ENCODE peak calls at places on chromosomes 3 and 15, in four cellular contexts. One of them, this sample, is unnamed.

GRCh38 chr15:101521563-101521962 is 32.1 kb upstream of the PCSK6 start:
- DNase-seq in H1: no peak
- DNase-seq in HepG2: no peak
- DNase-seq in GM12891: no peak
- DNase-seq in this sample: no peak

GRCh38 chr15:101012326-101013040 is 93.3 kb downstream of the LRRK1 start:
- DNase-seq in H1: peak
- DNase-seq in GM12891: no peak
- DNase-seq in HepG2: no peak
- DNase-seq in this sample: no peak

GRCh38 chr3:139267300-139268246 is 76.2 kb upstream of the MRPS22 start:
- DNase-seq in H1: peak
- DNase-seq in HepG2: peak
- DNase-seq in GM12891: no peak
- DNase-seq in this sample: no peak

GRCh38 chr3:140166908-140167599 is 232.1 kb downstream of the CLSTN2 start:
- DNase-seq in H1: no peak
- DNase-seq in GM12891: no peak
- DNase-seq in HepG2: no peak
- DNase-seq in this sample: no peak

GRCh38 chr3:27353221-27353620 is 16.0 kb downstream of the NEK10 start:
- DNase-seq in HepG2: no peak
- DNase-seq in GM12891: no peak
- DNase-seq in H1: no peak
- DNase-seq in this sample: no peak

GRCh38 chr3:125024817-125025216 is 31.0 kb downstream of the HEG1 start:
- DNase-seq in GM12891: no peak
- DNase-seq in HepG2: no peak
- DNase-seq in H1: no peak
- DNase-seq in this sample: no peak

GRCh38 chr15:83030021-83030420 is 18.6 kb upstream of the C15orf40 start:
- DNase-seq in H1: no peak
- DNase-seq in HepG2: no peak
- DNase-seq in GM12891: no peak
- DNase-seq in this sample: no peak

GRCh38 chr3:189222927-189223706 is 51.3 kb downstream of the TPRG1 start:
- DNase-seq in GM12891: no peak
- DNase-seq in HepG2: no peak
- DNase-seq in H1: no peak
- DNase-seq in this sample: no peak

GRCh38 chr15:65792130-65792987 is at the start of gene DENND4A:
- DNase-seq in HepG2: peak
- DNase-seq in GM12891: peak
- DNase-seq in H1: peak
- DNase-seq in this sample: peak

GRCh38 chr3:72177075-72178050 is 392.4 kb upstream of the PROK2 start:
- DNase-seq in H1: no peak
- DNase-seq in HepG2: no peak
- DNase-seq in GM12891: peak
- DNase-seq in this sample: peak

GRCh38 chr3:53227993-53228885 is 27.6 kb downstream of the TKT start:
- DNase-seq in GM12891: no peak
- DNase-seq in H1: no peak
- DNase-seq in HepG2: no peak
- DNase-seq in this sample: peak
- TF ChIP-seq POLR2A in GM12891: no peak
- TF ChIP-seq POLR2A in H1: peak
- TF ChIP-seq POLR2A in HepG2: peak
- TF ChIP-seq POLR2A in this sample: no peak

DNA sequence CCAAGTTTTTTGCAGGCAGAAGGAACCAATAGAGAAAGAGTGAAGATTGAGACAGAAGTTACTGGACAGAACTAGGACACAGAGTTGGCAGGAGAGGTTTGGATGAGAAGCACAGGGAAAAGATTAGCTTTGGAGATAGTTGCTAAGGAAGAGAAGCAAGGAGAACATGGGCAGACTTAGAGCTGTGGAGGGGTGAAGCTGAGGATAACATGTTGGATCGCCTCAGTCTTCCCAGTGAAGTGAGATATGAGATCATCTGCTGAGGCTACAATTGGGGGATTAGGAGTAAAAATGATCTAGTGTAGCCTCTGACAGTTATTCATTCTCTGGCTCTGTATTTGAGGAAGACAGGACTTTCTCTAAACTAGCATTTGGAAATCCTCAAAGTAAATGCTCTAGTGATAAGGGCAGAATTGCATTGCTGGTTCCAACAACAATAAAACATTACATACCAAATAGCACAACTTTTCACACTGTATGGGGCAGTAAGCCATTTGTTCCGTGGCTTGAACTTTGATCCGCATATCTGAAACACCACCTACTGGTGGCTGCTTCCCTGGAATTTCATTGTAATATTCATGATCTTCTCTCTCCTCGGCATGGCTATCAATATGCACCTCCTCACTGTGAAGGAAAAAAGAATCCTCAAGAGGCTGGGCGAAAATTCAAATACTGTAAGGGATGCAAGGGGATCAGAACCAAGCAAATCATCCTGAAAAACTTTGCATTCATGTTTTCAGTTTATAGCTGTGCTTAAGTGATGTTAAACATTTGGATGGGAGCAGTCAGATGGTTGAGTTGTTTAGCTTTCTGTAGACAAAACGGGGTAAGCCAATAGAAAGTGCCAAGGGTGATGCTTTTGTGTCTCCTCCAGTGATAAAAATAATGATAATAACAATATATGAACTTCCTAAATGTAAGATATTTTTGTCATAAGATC is 22.2 kb upstream of the EID1 start:
- DNase-seq in GM12891: no peak
- DNase-seq in H1: no peak
- DNase-seq in HepG2: peak
- DNase-seq in this sample: no peak
- TF ChIP-seq TAF1 in GM12891: no peak
- TF ChIP-seq TAF1 in H1: no peak
- TF ChIP-seq TAF1 in HepG2: no peak
- TF ChIP-seq TAF1 in this sample: no peak

DNA sequence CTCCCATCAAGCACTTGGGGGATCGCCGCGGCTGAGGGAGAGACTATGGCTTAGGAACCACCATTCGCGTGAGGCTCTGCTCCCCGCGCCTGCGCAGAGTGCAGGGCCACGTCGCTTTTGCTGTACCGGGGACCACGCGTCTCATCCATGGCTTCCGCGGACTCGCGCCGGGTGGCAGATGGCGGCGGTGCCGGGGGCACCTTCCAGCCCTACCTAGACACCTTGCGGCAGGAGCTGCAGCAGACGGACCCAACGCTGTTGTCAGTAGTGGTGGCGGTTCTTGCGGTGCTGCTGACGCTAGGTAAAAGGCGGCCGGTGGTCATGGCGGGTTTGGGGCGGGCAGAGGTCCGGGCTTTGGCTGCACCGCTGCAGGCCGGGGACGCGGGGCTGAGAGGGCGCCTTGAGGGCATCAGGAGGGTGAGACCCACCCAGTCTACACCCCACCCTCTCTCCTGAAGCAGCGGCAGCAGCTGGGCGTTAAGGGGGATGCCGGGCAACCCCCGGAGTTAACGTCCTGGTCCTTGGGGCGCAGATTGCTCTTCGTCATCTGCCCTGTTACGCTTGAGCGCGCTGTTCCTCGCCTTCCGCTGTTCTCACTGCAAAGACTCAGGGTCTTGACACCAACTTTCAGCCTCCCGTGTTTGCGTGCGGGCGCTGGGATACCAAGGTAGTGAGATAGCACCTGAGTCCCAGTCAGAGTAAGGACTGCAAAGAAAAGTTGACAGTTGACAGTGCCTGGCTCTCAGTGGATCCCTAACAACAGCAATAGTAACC is at the start of gene SRPRB:
- DNase-seq in H1: peak
- DNase-seq in GM12891: peak
- DNase-seq in HepG2: peak
- DNase-seq in this sample: peak
- TF ChIP-seq POLR2A in H1: peak
- TF ChIP-seq POLR2A in GM12891: peak
- TF ChIP-seq POLR2A in HepG2: peak
- TF ChIP-seq POLR2A in this sample: peak

DNA sequence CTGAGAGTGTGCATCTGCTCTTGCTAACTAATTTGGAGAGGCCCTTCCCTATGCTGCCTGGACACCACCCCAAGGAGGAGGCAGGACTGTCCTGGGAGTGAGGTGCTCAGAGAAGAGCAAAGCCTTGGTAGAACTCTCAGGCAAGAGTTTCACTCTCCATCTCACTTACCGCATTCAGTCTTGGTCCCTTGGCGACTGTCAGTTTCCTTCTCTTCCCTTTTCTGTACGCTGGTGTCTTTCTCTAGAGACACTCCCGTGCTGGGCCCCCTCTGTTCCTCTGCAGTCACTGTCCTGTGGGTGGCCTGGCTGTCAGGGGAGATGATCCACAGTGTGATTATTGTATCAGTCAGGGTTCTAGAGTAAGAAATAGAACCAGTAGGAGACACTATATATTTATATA is 44.0 kb downstream of the IDH2 start:
- DNase-seq in GM12891: no peak
- DNase-seq in HepG2: no peak
- DNase-seq in H1: no peak
- DNase-seq in this sample: no peak
- TF ChIP-seq TAF1 in GM12891: no peak
- TF ChIP-seq TAF1 in HepG2: no peak
- TF ChIP-seq TAF1 in H1: no peak
- TF ChIP-seq TAF1 in this sample: no peak

DNA sequence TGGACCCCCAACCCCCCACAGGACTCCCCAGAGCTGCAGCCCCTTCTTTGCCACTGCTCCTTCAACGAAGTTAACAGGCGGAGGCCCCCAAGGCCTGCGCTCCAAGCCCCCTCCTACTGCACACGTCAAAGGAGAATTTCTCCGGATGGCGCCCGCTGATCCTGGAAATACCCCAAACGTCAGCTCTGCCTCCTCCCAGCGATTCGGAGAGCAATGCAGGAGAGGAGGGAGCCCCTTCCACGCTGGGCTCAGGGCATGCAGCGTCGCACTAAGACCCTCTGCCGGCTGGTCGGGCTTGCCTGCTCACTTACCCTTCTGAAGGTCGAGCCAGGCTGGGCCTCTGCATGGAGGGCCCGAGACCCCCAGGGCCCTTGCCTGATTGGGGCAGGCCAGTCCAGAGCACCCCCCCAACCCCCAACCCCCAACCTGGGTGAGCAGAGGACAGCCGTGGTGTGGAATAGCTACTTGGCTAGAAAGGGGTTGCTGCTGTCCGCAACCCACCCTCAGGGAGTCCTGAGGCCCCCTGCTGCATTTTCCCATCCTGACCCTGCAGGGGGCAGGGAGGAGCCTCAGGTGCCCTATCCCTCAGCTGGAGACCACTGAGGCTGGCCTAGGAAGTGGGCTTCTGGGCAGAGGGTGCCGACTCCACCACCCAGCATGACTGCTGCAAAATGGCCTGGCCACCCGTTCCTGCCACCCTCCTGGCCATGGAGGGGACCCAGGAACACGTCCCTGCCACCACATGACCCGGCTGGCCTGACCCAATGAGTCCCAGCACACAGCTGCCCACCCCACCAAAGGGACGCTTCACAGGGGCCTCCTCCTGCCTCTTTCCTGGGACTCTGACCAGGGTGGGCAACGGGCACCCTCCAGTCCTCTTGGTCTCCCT is 981 bp downstream of the ATP2B2 start:
- DNase-seq in H1: no peak
- DNase-seq in HepG2: no peak
- DNase-seq in GM12891: no peak
- DNase-seq in this sample: no peak
- TF ChIP-seq POLR2A in H1: no peak
- TF ChIP-seq POLR2A in HepG2: no peak
- TF ChIP-seq POLR2A in GM12891: no peak
- TF ChIP-seq POLR2A in this sample: no peak

DNA sequence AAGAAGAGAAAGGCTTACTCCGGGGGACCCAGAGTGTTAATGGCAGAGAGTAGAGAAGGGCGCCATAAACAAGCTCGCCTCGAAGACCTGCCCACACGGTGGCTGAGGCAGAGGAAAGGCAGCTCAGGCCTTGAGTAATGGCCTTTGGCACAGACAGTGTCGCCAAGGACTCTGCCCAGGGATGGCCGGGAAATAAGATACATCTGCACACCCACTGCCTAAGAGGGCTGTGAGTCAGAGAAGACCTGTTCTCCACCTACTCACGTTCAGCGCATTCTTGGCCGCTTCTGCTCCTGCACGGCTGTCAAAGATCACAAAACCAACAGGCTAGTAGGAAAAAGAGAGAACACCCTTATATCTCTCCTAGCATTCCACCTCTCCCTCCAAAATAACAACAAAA is 26.2 kb downstream of the RBPMS2 start:
- DNase-seq in GM12891: no peak
- DNase-seq in HepG2: no peak
- DNase-seq in H1: no peak
- DNase-seq in this sample: no peak
- TF ChIP-seq TAF1 in GM12891: no peak
- TF ChIP-seq TAF1 in HepG2: no peak
- TF ChIP-seq TAF1 in H1: no peak
- TF ChIP-seq TAF1 in this sample: no peak

DNA sequence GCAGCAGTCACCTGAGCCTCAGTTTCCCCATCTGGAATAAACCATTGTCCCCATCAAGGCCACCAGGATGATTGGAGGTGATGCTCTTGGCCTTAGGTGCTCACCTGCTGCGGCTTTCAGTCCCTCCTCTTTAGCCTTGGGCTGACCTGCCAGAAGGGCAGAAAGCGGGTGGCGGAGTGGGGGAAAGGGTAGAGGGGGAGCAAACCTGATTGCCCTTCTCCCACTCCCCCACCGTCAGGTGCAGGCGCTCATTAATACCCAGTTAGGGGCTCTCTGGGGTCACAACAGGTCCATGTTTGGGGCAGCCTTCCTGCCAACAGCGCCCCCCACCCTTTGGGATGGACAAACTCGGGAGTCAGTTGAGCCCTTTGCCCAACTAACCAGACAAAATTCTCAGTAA is 50.5 kb downstream of the GRIP2 start:
- DNase-seq in GM12891: no peak
- DNase-seq in H1: no peak
- DNase-seq in HepG2: no peak
- DNase-seq in this sample: no peak
- TF ChIP-seq POLR2A in GM12891: no peak
- TF ChIP-seq POLR2A in H1: no peak
- TF ChIP-seq POLR2A in HepG2: no peak
- TF ChIP-seq POLR2A in this sample: no peak

DNA sequence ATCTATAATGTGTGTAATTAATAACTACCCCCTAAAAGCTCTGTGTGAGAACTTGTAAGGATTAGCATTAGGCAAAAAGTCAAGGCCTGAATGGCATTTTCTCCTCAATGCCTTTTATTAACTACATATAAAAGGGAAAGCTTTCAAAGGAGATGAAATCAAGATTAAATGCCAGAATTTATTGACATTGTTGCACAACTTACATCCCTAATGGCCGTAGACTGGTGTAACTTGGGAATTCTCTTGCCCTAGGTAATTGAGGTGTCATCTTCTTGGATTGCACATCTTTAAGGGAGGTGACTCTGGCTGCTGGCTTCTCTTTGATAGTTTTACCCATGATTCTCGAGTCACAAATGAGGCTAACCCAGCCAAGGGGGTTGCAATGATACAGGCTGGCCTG is 249.2 kb downstream of the TBL1XR1 start:
- DNase-seq in HepG2: no peak
- DNase-seq in GM12891: no peak
- DNase-seq in H1: no peak
- DNase-seq in this sample: no peak
- TF ChIP-seq TAF1 in HepG2: no peak
- TF ChIP-seq TAF1 in GM12891: no peak
- TF ChIP-seq TAF1 in H1: no peak
- TF ChIP-seq TAF1 in this sample: no peak

GRCh38 chr3:179347383-179348194 is at the start of gene MFN1:
- DNase-seq in GM12891: peak
- DNase-seq in HepG2: peak
- DNase-seq in H1: peak
- DNase-seq in this sample: peak
- TF ChIP-seq POLR2A in GM12891: peak
- TF ChIP-seq POLR2A in HepG2: peak
- TF ChIP-seq POLR2A in H1: peak
- TF ChIP-seq POLR2A in this sample: peak